ENCODE peak calls at places on chromosome 7, in five cellular contexts. H is Right ventricle myocardium superior; O is NCI-H1930; T is stimulated activated CD8-positive, alpha-beta memory T cell treated with anti-CD3 and anti-CD28 coated beads, Interleukin-2, amount 100 ng/mL, for 48 hours; F is hypothalamus. Q is an unnamed sample.

GRCh38 chr7:15765753-15766152 is 79.3 kb upstream of the MEOX2 start:
- DNase-seq in F (no peak), T (no peak), H (no peak), O (no peak), Q (no peak)

GRCh38 chr7:99551329-99551728 is 585 bp downstream of the FAM200A start:
- DNase-seq in O (no peak), T (no peak), H (no peak), F (no peak), Q (peak)

GRCh38 chr7:27921081-27921836 is 181.3 kb downstream of the TAX1BP1 start:
- DNase-seq in T (no peak), F (no peak), H (no peak), O (peak), Q (peak)

GRCh38 chr7:142338633-142339501 is 81.0 kb upstream of the PRSS58 start:
- DNase-seq in O (no peak), F (peak), H (no peak), T (no peak), Q (no peak)

GRCh38 chr7:139853576-139854511 is 24.8 kb downstream of the TBXAS1 start:
- DNase-seq in F (no peak), H (no peak), O (no peak), T (no peak), Q (peak)

GRCh38 chr7:28068811-28069216 is 111.8 kb downstream of the JAZF1 start:
- DNase-seq in H (no peak), O (peak), T (no peak), F (no peak), Q (no peak)

GRCh38 chr7:47000561-47000960 is 581.4 kb downstream of the TNS3 start:
- DNase-seq in H (no peak), F (no peak), T (no peak), O (no peak), Q (no peak)

GRCh38 chr7:105934577-105935185 is 28.4 kb upstream of the CDHR3 start:
- DNase-seq in H (no peak), O (peak), T (no peak), F (peak), Q (peak)

GRCh38 chr7:29007127-29007526 is 49.0 kb upstream of the TRIL start:
- DNase-seq in F (no peak), T (no peak), O (no peak), H (no peak), Q (no peak)

GRCh38 chr7:151727579-151728285 is 149.2 kb downstream of the PRKAG2 start:
- DNase-seq in H (peak), F (no peak), T (peak), O (no peak), Q (peak)

GRCh38 chr7:23469150-23469960 is 936 bp downstream of the IGF2BP3 start:
- DNase-seq in H (no peak), T (no peak), F (no peak), O (no peak), Q (no peak)

GRCh38 chr7:106041140-106041717 is 70.9 kb downstream of the SYPL1 start:
- DNase-seq in H (no peak), T (no peak), F (peak), O (peak), Q (peak)

GRCh38 chr7:20330176-20330796 is 414 bp upstream of the ITGB8 start:
- DNase-seq in T (peak), F (peak), O (peak), H (peak), Q (peak)

GRCh38 chr7:1894313-1894900 is 224.3 kb downstream of the ELFN1 start:
- DNase-seq in T (no peak), H (no peak), O (no peak), F (no peak), Q (no peak)

GRCh38 chr7:158495256-158495655 is 92.4 kb downstream of the PTPRN2 start:
- DNase-seq in T (no peak), F (no peak), O (no peak), H (no peak), Q (no peak)

GRCh38 chr7:25062380-25062779 is 62.7 kb downstream of the CYCS start:
- DNase-seq in T (no peak), H (no peak), O (no peak), F (no peak), Q (no peak)

GRCh38 chr7:7957513-7957912 is 11.1 kb upstream of the GLCCI1 start:
- DNase-seq in T (no peak), H (no peak), O (no peak), F (no peak), Q (no peak)

GRCh38 chr7:92276486-92276885 is 30.7 kb downstream of the ANKIB1 start:
- DNase-seq in T (no peak), O (no peak), F (no peak), H (no peak), Q (no peak)

GRCh38 chr7:108249458-108249857 is 119.3 kb upstream of the LAMB4 start:
- DNase-seq in O (no peak), F (no peak), H (no peak), T (no peak), Q (no peak)

GRCh38 chr7:81158189-81158588 is 239.3 kb upstream of the SEMA3C start:
- DNase-seq in T (no peak), O (no peak), H (no peak), F (no peak), Q (no peak)

GRCh38 chr7:22948770-22949169 is 65.2 kb downstream of the HYCC1 start:
- DNase-seq in T (no peak), O (no peak), H (no peak), F (no peak), Q (no peak)

GRCh38 chr7:31082450-31082849 is 30.3 kb downstream of the ADCYAP1R1 start:
- DNase-seq in O (no peak), F (no peak), T (no peak), H (no peak), Q (no peak)

GRCh38 chr7:63927261-63927660 is 71.4 kb upstream of the ZNF722 start:
- DNase-seq in T (no peak), O (no peak), H (no peak), F (no peak), Q (no peak)

GRCh38 chr7:153354071-153354470 is 594.5 kb downstream of the ACTR3B start:
- DNase-seq in O (no peak), F (no peak), T (no peak), H (no peak), Q (no peak)

GRCh38 chr7:22295402-22296264 is 61.3 kb downstream of the RAPGEF5 start:
- DNase-seq in T (no peak), F (no peak), O (no peak), H (no peak), Q (no peak)

GRCh38 chr7:44103941-44104879 is at the start of gene AEBP1:
- DNase-seq in O (peak), T (no peak), F (no peak), H (no peak), Q (peak)

GRCh38 chr7:116672596-116673503 is 854 bp downstream of the MET start:
- DNase-seq in T (no peak), O (no peak), F (no peak), H (peak), Q (peak)

GRCh38 chr7:25886387-25887240 is 265.4 kb upstream of the NFE2L3 start:
- DNase-seq in T (no peak), H (no peak), F (no peak), O (no peak), Q (no peak)

GRCh38 chr7:27553288-27553687 is 109.4 kb downstream of the HIBADH start:
- DNase-seq in O (no peak), H (no peak), T (no peak), F (no peak), Q (no peak)

GRCh38 chr7:155373359-155374273 is 75.9 kb downstream of the INSIG1 start:
- DNase-seq in F (no peak), T (no peak), O (no peak), H (peak), Q (no peak)

GRCh38 chr7:123624527-123625183 is 23.0 kb downstream of the ASB15 start:
- DNase-seq in H (peak), F (no peak), T (peak), O (no peak), Q (peak)

GRCh38 chr7:55969391-55969790 is 5.0 kb downstream of the NIPSNAP2 start:
- DNase-seq in O (no peak), H (no peak), T (no peak), F (no peak), Q (no peak)

GRCh38 chr7:26912351-26912750 is 48.0 kb upstream of the SKAP2 start:
- DNase-seq in T (no peak), F (no peak), O (no peak), H (no peak), Q (no peak)

GRCh38 chr7:116511552-116512523 is 12.3 kb downstream of the CAV2 start:
- DNase-seq in T (no peak), O (no peak), F (peak), H (no peak), Q (peak)

GRCh38 chr7:30596043-30596641 is 1.5 kb downstream of the GARS1 start:
- DNase-seq in H (no peak), T (no peak), O (no peak), F (no peak), Q (peak)

GRCh38 chr7:99379043-99379577 is 4.6 kb downstream of the ARPC1B start:
- DNase-seq in O (no peak), T (no peak), H (peak), F (no peak), Q (peak)

GRCh38 chr7:2508327-2509231 is 11.0 kb upstream of the LFNG start:
- DNase-seq in F (no peak), H (peak), O (no peak), T (peak), Q (no peak)

Q was measured in AG08396.